ENCODE peak calls at places on chromosomes 6 and 20, in five cellular contexts. One of them, this sample, is unnamed.

GRCh38 chr20:57618091-57618765 is 2.0 kb downstream of the ZBP1 start:
- DNase-seq in GM12878: no peak
- DNase-seq in HepG2: no peak
- DNase-seq in HCT116: peak
- DNase-seq in A549: peak
- DNase-seq in this sample: no peak

GRCh38 chr20:32189691-32190607 is 17.6 kb downstream of the PLAGL2 start:
- DNase-seq in GM12878: no peak
- DNase-seq in HepG2: no peak
- DNase-seq in HCT116: no peak
- DNase-seq in A549: no peak
- DNase-seq in this sample: peak

GRCh38 chr6:104483225-104483834 is 376.4 kb downstream of the HACE1 start:
- DNase-seq in GM12878: no peak
- DNase-seq in HepG2: peak
- DNase-seq in HCT116: peak
- DNase-seq in A549: peak
- DNase-seq in this sample: peak

GRCh38 chr6:30752164-30752927 is 8.0 kb upstream of the IER3 start:
- DNase-seq in GM12878: no peak
- DNase-seq in HepG2: no peak
- DNase-seq in HCT116: peak
- DNase-seq in A549: peak
- DNase-seq in this sample: no peak

GRCh38 chr6:139611327-139611958 is 237.0 kb upstream of the CITED2 start:
- DNase-seq in GM12878: no peak
- DNase-seq in HepG2: no peak
- DNase-seq in HCT116: no peak
- DNase-seq in A549: no peak
- DNase-seq in this sample: peak

GRCh38 chr6:70651326-70651905 is 16.3 kb upstream of the SMAP1 start:
- DNase-seq in GM12878: no peak
- DNase-seq in HepG2: no peak
- DNase-seq in HCT116: no peak
- DNase-seq in A549: no peak
- DNase-seq in this sample: no peak

GRCh38 chr20:18974660-18975059 is 161.1 kb downstream of the SCP2D1 start:
- DNase-seq in GM12878: no peak
- DNase-seq in HepG2: no peak
- DNase-seq in HCT116: no peak
- DNase-seq in A549: no peak
- DNase-seq in this sample: no peak

GRCh38 chr6:41634657-41635056 is 3.6 kb upstream of the MDFI start:
- DNase-seq in GM12878: no peak
- DNase-seq in HepG2: no peak
- DNase-seq in HCT116: no peak
- DNase-seq in A549: no peak
- DNase-seq in this sample: peak

GRCh38 chr6:145903356-145904102 is 60.6 kb downstream of the SHPRH start:
- DNase-seq in GM12878: no peak
- DNase-seq in HepG2: peak
- DNase-seq in HCT116: no peak
- DNase-seq in A549: peak
- DNase-seq in this sample: no peak

GRCh38 chr6:109381007-109381746 is 1.1 kb downstream of the CD164 start:
- DNase-seq in GM12878: no peak
- DNase-seq in HepG2: no peak
- DNase-seq in HCT116: no peak
- DNase-seq in A549: no peak
- DNase-seq in this sample: peak

GRCh38 chr20:34088871-34089479 is 23.1 kb downstream of the EIF2S2 start:
- DNase-seq in GM12878: no peak
- DNase-seq in HepG2: no peak
- DNase-seq in HCT116: no peak
- DNase-seq in A549: no peak
- DNase-seq in this sample: no peak

GRCh38 chr6:44169154-44169553 is 10.5 kb downstream of the CAPN11 start:
- DNase-seq in GM12878: no peak
- DNase-seq in HepG2: no peak
- DNase-seq in HCT116: no peak
- DNase-seq in A549: no peak
- DNase-seq in this sample: no peak

GRCh38 chr6:107666084-107666981 is 157.8 kb downstream of the SCML4 start:
- DNase-seq in GM12878: no peak
- DNase-seq in HepG2: peak
- DNase-seq in HCT116: no peak
- DNase-seq in A549: no peak
- DNase-seq in this sample: no peak

GRCh38 chr6:85185977-85186376 is 263.9 kb upstream of the NT5E start:
- DNase-seq in GM12878: no peak
- DNase-seq in HepG2: no peak
- DNase-seq in HCT116: no peak
- DNase-seq in A549: no peak
- DNase-seq in this sample: no peak

GRCh38 chr6:151534576-151534975 is 40.8 kb downstream of the CCDC170 start:
- DNase-seq in GM12878: no peak
- DNase-seq in HepG2: no peak
- DNase-seq in HCT116: no peak
- DNase-seq in A549: no peak
- DNase-seq in this sample: no peak

GRCh38 chr20:50191566-50192363 is 1.1 kb downstream of the CEBPB start:
- DNase-seq in GM12878: no peak
- DNase-seq in HepG2: peak
- DNase-seq in HCT116: no peak
- DNase-seq in A549: peak
- DNase-seq in this sample: peak

DNA sequence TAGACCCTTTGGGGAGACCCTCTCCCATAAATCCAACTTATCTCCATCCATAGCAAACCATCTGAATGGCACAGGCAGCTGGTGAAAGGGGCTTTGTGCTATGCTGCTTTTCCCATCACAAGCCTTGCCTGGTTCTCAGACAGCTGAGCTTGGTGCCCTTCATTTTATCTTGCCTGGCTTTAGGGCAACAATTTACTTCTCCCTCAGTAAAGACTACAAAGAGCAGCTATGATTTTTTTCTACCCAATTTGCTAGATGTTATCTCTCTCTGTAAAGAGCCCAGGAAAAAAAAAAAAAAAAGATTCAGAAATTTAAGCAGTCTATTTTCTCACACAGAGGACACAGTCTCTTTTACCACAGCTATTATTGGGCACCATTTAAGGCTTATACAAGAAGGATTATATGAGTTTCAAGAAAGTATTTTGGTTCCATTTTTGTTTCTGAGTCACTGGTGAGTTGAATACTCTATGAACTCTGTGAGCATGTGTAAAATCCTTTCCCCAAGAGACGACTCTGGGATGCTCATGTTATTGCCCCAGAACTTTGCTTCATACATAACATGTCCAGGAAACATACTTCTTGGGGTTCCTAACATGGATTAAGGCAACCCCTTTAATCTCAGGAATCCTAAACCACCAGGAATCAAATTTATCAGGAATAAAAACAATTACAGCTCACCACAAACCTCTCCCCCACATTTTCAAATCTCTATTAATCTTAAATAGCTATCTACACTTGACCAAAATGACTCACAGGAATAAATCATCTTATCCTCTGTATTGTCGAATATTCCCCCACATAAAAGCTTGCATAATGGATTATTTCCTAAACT is 117.3 kb upstream of the COL21A1 start:
- DNase-seq in GM12878: no peak
- DNase-seq in HepG2: no peak
- DNase-seq in HCT116: no peak
- DNase-seq in A549: no peak
- DNase-seq in this sample: no peak
- TF ChIP-seq REST in GM12878: no peak
- TF ChIP-seq REST in HepG2: no peak
- TF ChIP-seq REST in HCT116: no peak
- TF ChIP-seq REST in A549: no peak
- TF ChIP-seq REST in this sample: no peak

GRCh38 chr6:119351005-119351394 is 1.4 kb upstream of the MAN1A1 start:
- DNase-seq in GM12878: no peak
- DNase-seq in HepG2: no peak
- DNase-seq in HCT116: peak
- DNase-seq in A549: peak
- DNase-seq in this sample: no peak

GRCh38 chr6:119348308-119349040 is 1.1 kb downstream of the MAN1A1 start:
- DNase-seq in GM12878: no peak
- DNase-seq in HepG2: peak
- DNase-seq in HCT116: no peak
- DNase-seq in A549: no peak
- DNase-seq in this sample: peak

GRCh38 chr6:119349041-119349340 is 570 bp downstream of the MAN1A1 start:
- DNase-seq in GM12878: no peak
- DNase-seq in HepG2: no peak
- DNase-seq in HCT116: no peak
- DNase-seq in A549: no peak
- DNase-seq in this sample: no peak

GRCh38 chr6:119349341-119350201 is at the start of gene MAN1A1:
- DNase-seq in GM12878: no peak
- DNase-seq in HepG2: peak
- DNase-seq in HCT116: peak
- DNase-seq in A549: peak
- DNase-seq in this sample: peak

DNA sequence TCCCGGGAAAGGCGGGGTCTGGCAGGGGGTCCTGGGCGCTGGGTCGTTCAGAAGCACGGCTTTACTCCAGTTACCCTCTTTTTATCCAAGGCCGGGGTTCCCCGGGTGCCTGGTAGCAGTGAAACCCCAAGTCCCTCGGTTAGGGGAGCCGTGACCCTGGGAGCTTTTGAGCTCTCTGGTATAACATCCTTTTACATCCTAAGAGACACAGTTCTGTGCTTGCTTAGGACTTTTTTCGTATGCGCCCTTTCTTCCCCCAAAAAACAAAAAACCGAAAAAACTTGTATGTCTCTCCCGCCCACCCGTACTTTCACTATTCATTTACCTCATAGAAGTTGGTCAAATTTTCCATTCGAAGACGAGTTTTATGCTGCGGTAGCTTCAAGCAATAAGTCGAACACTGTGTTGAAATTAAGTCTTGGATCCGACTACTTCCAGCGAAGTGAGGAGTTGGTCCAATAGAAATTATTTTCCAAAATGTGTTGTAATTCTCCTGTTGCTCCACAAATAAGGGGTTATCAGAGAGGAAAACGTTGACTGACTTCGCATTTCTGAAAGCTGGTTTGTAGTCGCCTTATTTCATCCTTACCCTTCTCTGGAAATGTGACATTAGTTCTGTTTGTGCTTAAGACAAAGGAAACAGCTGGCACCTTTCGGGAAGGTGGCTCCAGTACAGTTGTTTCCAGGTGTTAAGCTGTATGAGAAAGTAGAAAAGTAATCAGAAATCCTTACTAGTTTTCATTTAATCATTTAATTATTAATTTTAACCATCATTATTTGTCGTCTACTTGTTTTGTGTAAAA is 842 bp upstream of the MAN1A1 start:
- DNase-seq in GM12878: no peak
- DNase-seq in HepG2: peak
- DNase-seq in HCT116: peak
- DNase-seq in A549: peak
- DNase-seq in this sample: peak
- TF ChIP-seq REST in GM12878: no peak
- TF ChIP-seq REST in HepG2: no peak
- TF ChIP-seq REST in HCT116: no peak
- TF ChIP-seq REST in A549: no peak
- TF ChIP-seq REST in this sample: no peak

DNA sequence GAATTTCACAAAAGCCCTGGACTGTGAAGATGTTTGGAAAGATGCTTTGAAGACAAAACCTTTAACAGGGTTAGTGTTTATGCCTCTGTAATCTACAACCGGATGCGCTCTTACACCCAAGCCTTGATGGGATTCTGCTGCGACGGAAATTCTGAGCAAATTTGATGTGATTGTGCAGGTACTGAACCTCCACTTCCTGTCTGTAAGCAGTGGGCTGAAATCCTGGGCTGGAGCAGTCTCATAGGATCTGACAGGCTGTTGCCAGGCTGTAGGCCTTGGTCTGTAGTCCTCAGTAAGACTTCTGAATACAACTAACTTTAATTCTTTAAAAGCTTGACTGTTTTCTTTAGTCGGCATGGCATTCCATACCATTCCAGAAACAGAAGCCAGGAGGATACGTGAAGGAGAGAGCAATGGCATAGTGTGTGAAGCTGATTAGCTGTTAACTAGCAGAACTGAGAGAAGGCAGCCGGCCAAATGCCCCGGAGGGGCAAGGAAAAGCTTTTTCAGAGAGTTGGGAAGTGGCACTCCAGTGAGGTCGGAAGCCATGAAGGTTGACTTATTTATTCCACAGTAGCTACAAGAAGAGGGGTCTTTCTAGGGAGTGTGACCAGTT is 68.3 kb downstream of the ADTRP start:
- DNase-seq in GM12878: no peak
- DNase-seq in HepG2: no peak
- DNase-seq in HCT116: no peak
- DNase-seq in A549: no peak
- DNase-seq in this sample: no peak
- TF ChIP-seq REST in GM12878: no peak
- TF ChIP-seq REST in HepG2: no peak
- TF ChIP-seq REST in HCT116: no peak
- TF ChIP-seq REST in A549: no peak
- TF ChIP-seq REST in this sample: no peak

GRCh38 chr6:1436334-1437306 is 47.2 kb downstream of the FOXF2 start:
- DNase-seq in GM12878: peak
- DNase-seq in HepG2: peak
- DNase-seq in HCT116: peak
- DNase-seq in A549: peak
- DNase-seq in this sample: peak
- TF ChIP-seq REST in GM12878: no peak
- TF ChIP-seq REST in HepG2: no peak
- TF ChIP-seq REST in HCT116: no peak
- TF ChIP-seq REST in A549: no peak
- TF ChIP-seq REST in this sample: no peak

GRCh38 chr20:13672657-13673056 is 33.9 kb upstream of the TASP1 start:
- DNase-seq in GM12878: no peak
- DNase-seq in HepG2: no peak
- DNase-seq in HCT116: no peak
- DNase-seq in A549: no peak
- DNase-seq in this sample: no peak
- TF ChIP-seq REST in GM12878: no peak
- TF ChIP-seq REST in HepG2: no peak
- TF ChIP-seq REST in HCT116: no peak
- TF ChIP-seq REST in A549: no peak
- TF ChIP-seq REST in this sample: no peak

GRCh38 chr20:6920991-6921613 is 153.6 kb downstream of the BMP2 start:
- DNase-seq in GM12878: no peak
- DNase-seq in HepG2: no peak
- DNase-seq in HCT116: no peak
- DNase-seq in A549: no peak
- DNase-seq in this sample: no peak

GRCh38 chr20:6921717-6922386 is 154.4 kb downstream of the BMP2 start:
- DNase-seq in GM12878: no peak
- DNase-seq in HepG2: no peak
- DNase-seq in HCT116: no peak
- DNase-seq in A549: no peak
- DNase-seq in this sample: no peak

GRCh38 chr20:6919792-6920468 is 152.4 kb downstream of the BMP2 start:
- DNase-seq in GM12878: no peak
- DNase-seq in HepG2: no peak
- DNase-seq in HCT116: no peak
- DNase-seq in A549: no peak
- DNase-seq in this sample: no peak

GRCh38 chr20:6916938-6917337 is 149.5 kb downstream of the BMP2 start:
- DNase-seq in GM12878: no peak
- DNase-seq in HepG2: no peak
- DNase-seq in HCT116: no peak
- DNase-seq in A549: no peak
- DNase-seq in this sample: no peak
- TF ChIP-seq REST in GM12878: no peak
- TF ChIP-seq REST in HepG2: no peak
- TF ChIP-seq REST in HCT116: no peak
- TF ChIP-seq REST in A549: no peak
- TF ChIP-seq REST in this sample: no peak